ENCODE peak calls at places on chromosome 7, in five cellular contexts. U is suprapubic skin; C is lung; L is PC-3; J is CD8-positive, alpha-beta memory T cell. P is an unnamed sample. For H3K9me3 and H3K4me1, the result is how much of the 10 kb centered on the place peaks cover.

GRCh38 chr7:711093-711966 is 15.2 kb upstream of the DNAAF5 start:
- DNase-seq in U (peak), C (no peak), L (no peak), J (no peak), P (peak)

GRCh38 chr7:117567781-117568180 is 88.0 kb downstream of the CFTR start:
- DNase-seq in U (no peak), C (no peak), L (no peak), J (no peak), P (no peak)

GRCh38 chr7:146366938-146367337 is 250.3 kb downstream of the CNTNAP2 start:
- DNase-seq in U (no peak), C (no peak), L (peak), J (no peak), P (no peak)

GRCh38 chr7:15544050-15544449 is 17.8 kb downstream of the AGMO start:
- DNase-seq in U (no peak), C (no peak), L (no peak), J (no peak), P (no peak)

GRCh38 chr7:39406464-39406863 is 159.7 kb upstream of the YAE1 start:
- DNase-seq in U (no peak), C (no peak), L (no peak), J (no peak), P (peak)

GRCh38 chr7:147570390-147570789 is 1020.2 kb upstream of the C7orf33 start:
- DNase-seq in U (no peak), C (no peak), L (peak), J (no peak), P (no peak)

GRCh38 chr7:94350729-94351128 is 44.0 kb upstream of the COL1A2 start:
- DNase-seq in U (no peak), C (no peak), L (no peak), J (no peak), P (peak)

GRCh38 chr7:86939197-86939814 is 120.1 kb downstream of the ELAPOR2 start:
- DNase-seq in U (no peak), C (peak), L (peak), J (peak), P (peak)

GRCh38 chr7:99605527-99605926 is 7.5 kb downstream of the TMEM225B start:
- DNase-seq in U (no peak), C (no peak), L (no peak), J (no peak), P (no peak)

GRCh38 chr7:133853706-133854276 is 273.3 kb upstream of the LRGUK start:
- DNase-seq in U (no peak), C (peak), L (peak), J (no peak), P (peak)

GRCh38 chr7:127831312-127832212 is 179.6 kb downstream of the SND1 start:
- DNase-seq in U (no peak), C (no peak), L (no peak), J (no peak), P (no peak)

DNA sequence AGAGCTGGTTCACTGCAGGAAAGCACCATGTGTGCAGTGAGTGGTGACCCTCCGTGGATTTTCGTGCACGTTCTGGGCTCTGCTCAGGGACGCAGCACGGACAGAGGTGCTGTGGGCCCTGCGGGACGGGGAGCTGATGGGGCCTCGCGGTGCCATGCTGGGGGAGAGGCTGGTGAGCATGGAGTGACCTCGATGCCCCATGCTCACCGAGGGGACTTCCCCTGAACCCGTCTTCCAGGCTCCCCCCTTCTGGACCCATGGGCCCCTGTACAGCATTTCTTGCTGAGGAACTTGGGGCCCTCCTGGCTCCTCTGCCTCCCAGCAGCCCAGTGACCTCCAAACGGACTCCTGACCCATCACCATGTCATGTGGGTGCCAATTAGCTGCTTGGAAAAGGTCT is 253.7 kb downstream of the DNAJB6 start:
- DNase-seq in U (no peak), C (no peak), L (no peak), J (no peak), P (no peak)
- H3K9me3 ChIP-seq in U (under half), C (under half), L (under half), J (under half), P (under half)

DNA sequence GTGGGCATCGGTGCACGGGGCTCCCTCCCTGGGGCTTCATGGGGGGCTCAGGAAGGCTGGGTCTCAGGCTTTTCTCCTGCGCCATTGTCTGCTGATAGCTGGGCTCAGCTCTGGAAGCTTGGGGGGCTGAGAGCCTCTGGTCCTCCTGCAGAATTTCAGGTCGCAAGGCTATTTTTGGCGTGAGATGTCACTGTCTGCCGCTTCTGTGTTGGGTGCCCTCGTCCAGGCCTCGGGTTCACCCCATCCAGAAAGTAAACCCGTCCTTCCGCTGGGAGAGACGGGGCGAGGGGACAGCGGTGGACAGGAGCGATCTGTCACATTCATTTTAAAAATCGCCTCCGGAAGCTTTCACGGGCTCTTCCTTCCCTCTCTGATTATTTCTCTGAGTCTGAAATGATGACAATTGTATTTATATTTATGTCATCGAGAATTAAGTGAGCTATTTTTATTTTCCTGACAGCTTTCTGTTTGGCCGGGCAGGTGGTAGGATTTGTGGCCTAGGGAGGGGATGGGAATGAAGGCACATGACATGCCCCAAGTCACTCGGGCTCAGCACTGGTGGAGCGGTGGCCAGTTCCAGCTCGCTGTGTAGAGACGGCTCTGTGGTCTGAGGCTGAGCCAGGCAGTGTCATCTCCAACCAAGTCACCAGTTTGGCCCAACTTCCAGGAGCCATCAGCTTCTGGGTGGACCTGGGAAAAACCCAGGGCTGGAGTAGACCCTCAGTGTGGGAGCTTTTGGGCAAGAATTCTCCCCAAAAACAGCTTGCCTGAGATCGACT is 40.6 kb upstream of the AP5Z1 start:
- DNase-seq in U (no peak), C (no peak), L (no peak), J (no peak), P (no peak)
- H3K4me1 ChIP-seq in U (under half), C (under half), L (under half), J (under half), P (under half)

DNA sequence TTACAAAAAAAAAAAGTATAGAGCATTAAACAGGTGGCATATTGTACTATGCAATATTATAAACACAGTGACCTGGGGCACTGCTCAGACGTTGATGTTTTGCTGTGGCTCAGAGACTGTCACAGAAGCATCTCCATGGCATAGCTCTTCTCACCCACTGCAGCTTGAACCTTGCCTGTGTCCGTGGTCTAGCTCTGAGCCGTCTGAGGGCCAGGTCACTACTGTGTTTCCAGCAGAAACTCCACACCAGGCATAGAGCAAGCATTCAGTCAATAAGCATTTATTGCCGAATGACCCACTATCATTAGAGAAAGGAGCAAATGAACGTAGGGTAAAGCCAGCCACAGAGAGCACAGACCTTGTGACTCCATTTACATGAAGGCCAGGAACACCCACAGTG is 443.2 kb upstream of the FOXK1 start:
- DNase-seq in U (no peak), C (no peak), L (no peak), J (no peak), P (no peak)
- H3K9me3 ChIP-seq in U (under half), C (under half), L (under half), J (under half), P (under half)

DNA sequence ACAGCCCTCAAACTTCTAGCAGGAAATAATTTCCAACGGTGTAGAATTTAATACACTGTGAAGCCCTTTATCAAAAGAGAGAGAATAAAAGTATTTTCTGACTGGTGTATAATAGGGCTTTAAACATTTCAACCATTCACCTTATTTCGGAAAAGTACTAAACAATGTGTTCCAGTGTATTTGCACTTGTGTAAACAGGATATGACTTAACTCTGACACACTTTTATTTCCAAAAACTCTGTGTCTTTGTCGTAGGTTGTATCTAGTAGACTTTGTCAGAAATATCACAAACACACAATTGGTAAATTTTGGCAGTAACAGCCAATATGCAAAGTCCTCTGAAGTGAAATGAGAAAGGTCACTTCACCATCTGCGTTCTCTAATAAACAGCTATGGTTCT is 10.3 kb upstream of the TSPAN13 start:
- DNase-seq in U (no peak), C (no peak), L (peak), J (no peak), P (no peak)
- H3K4me1 ChIP-seq in U (under half), C (under half), L (under half), J (under half), P (under half)

GRCh38 chr7:33950047-33950714 is 44.8 kb downstream of the BMPER start:
- DNase-seq in U (no peak), C (no peak), L (no peak), J (no peak), P (no peak)

GRCh38 chr7:33958126-33958525 is 52.8 kb downstream of the BMPER start:
- DNase-seq in U (no peak), C (no peak), L (no peak), J (no peak), P (no peak)

DNA sequence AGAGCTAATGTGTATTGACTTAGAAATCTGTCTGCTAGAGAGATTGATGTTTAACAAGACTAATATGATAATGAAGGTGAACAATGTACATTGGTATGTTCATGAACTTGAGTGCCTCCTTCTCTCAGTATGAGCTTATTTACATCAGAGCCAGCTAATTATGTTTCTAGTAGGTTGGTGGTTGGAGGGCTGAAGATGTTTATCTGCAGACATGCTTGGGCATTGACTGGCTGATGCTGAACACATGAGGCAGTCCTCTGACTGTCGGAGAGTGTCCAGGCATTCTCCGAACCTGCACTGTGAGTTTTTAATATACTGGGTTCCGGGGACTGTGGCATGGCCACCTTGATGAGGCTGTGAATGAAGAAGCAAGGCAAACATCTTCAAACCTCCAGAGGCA is 47.5 kb downstream of the BMPER start:
- DNase-seq in U (no peak), C (no peak), L (no peak), J (no peak), P (no peak)
- H3K9me3 ChIP-seq in U (under half), C (under half), L (under half), J (under half), P (under half)

GRCh38 chr7:44378744-44379143 is 53.4 kb upstream of the CAMK2B start:
- DNase-seq in U (no peak), C (peak), L (peak), J (no peak), P (no peak)
- H3K4me1 ChIP-seq in U (under half), C (under half), L (under half), J (under half), P (under half)

GRCh38 chr7:30193333-30193943 is 58.7 kb downstream of the MTURN start:
- DNase-seq in U (no peak), C (no peak), L (no peak), J (no peak), P (no peak)
- H3K9me3 ChIP-seq in U (under half), C (under half), L (under half), J (under half), P (under half)

DNA sequence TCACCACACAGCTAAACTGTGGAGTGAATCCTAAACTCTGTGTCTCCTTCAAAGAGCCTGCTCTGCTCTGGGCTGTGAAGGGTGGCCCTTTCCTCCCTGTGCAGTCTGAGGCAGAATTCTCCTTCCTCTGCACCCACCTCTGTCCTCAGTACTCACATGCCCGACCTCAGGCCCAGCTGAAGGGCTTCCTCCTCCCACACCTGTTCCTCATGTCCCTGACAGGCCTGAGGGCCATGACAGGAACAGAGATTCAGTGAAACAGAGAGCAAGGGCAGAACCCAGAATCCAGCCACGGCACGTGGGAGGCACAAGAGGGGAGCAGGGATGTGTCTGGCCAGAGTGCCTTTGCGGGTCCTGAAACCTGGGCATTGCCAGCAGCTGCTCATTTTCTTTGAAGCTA is 13.9 kb downstream of the CREB3L2 start:
- DNase-seq in U (no peak), C (no peak), L (no peak), J (no peak), P (no peak)
- H3K4me1 ChIP-seq in U (half or more), C (under half), L (under half), J (under half), P (half or more)

P was measured in hepatocyte.